ENCODE peak calls at places on chromosome 6, in nine cellular contexts. X is effector memory CD4-positive, alpha-beta T cell; A is cardiac muscle cell; Q is Right ventricle myocardium inferior; H is spleen; N is AML-193; C is central memory CD4-positive, alpha-beta T cell; V is AG09309; O is coronary artery. Z is an unnamed sample.

GRCh38 chr6:93849857-93850256 is 430.5 kb upstream of the EPHA7 start:
- DNase-seq in H (no peak), A (no peak), C (no peak), N (no peak), V (no peak), X (no peak), O (no peak), Q (no peak), Z (no peak)

GRCh38 chr6:44339301-44339700 is 3.1 kb upstream of the SPATS1 start:
- DNase-seq in Q (no peak), A (no peak), C (no peak), O (no peak), N (no peak), V (no peak), H (no peak), X (no peak), Z (no peak)

GRCh38 chr6:158805698-158806373 is 13.3 kb downstream of the EZR start:
- DNase-seq in Q (no peak), V (no peak), A (no peak), O (no peak), C (no peak), H (no peak), X (no peak), N (no peak), Z (no peak)

GRCh38 chr6:135181333-135182119 is 418 bp downstream of the MYB start:
- DNase-seq in A (no peak), H (peak; percentile 80), V (no peak), X (no peak), O (no peak), Q (peak; percentile 57), N (no peak), C (peak; percentile 5), Z (no peak)

GRCh38 chr6:100433726-100434435 is 30.8 kb downstream of the SIM1 start:
- DNase-seq in A (no peak), X (no peak), O (no peak), C (no peak), N (no peak), Q (no peak), V (no peak), H (no peak), Z (no peak)

GRCh38 chr6:152293404-152293803 is 343.8 kb downstream of the SYNE1 start:
- DNase-seq in N (no peak), X (no peak), V (no peak), H (no peak), O (no peak), C (no peak), A (no peak), Q (no peak), Z (no peak)

GRCh38 chr6:6319947-6320811 is at the start of gene F13A1:
- DNase-seq in V (no peak), Q (peak; percentile 74), O (no peak), H (peak; percentile 83), A (no peak), N (peak; percentile 83), C (no peak), X (no peak), Z (no peak)

GRCh38 chr6:121848523-121849255 is 413.2 kb downstream of the GJA1 start:
- DNase-seq in Q (no peak), V (no peak), C (no peak), H (no peak), O (no peak), A (no peak), X (no peak), N (peak; percentile 20), Z (no peak)

GRCh38 chr6:27238010-27238983 is 9.2 kb upstream of the PRSS16 start:
- DNase-seq in X (no peak), Q (no peak), O (no peak), A (no peak), C (no peak), V (no peak), H (no peak), N (no peak), Z (no peak)

GRCh38 chr6:125636671-125637070 is 112.8 kb upstream of the HEY2 start:
- DNase-seq in X (no peak), H (no peak), N (no peak), V (no peak), Q (no peak), A (no peak), C (no peak), O (no peak), Z (no peak)

GRCh38 chr6:152160346-152160745 is 352.9 kb downstream of the ESR1 start:
- DNase-seq in V (no peak), Q (no peak), H (no peak), N (no peak), C (no peak), X (no peak), A (no peak), O (no peak), Z (no peak)

GRCh38 chr6:137416376-137417109 is 77.7 kb downstream of the OLIG3 start:
- DNase-seq in V (peak; percentile 62), X (no peak), N (no peak), A (peak; percentile 46), O (no peak), Q (no peak), C (no peak), H (no peak), Z (no peak)

GRCh38 chr6:20789162-20789561 is 254.9 kb downstream of the CDKAL1 start:
- DNase-seq in X (no peak), N (no peak), A (no peak), Q (no peak), O (no peak), V (no peak), H (no peak), C (no peak), Z (no peak)

GRCh38 chr6:96926425-96926824 is 1.9 kb downstream of the KLHL32 start:
- DNase-seq in X (no peak), V (no peak), H (no peak), Q (no peak), N (no peak), O (no peak), A (no peak), C (no peak), Z (no peak)

GRCh38 chr6:22102671-22103070 is 194.2 kb downstream of the PRL start:
- DNase-seq in H (no peak), X (no peak), C (no peak), V (no peak), Q (no peak), A (no peak), O (no peak), N (no peak), Z (no peak)

GRCh38 chr6:87789198-87789899 is 87.3 kb upstream of the AKIRIN2 start:
- DNase-seq in Q (no peak), O (no peak), V (peak; percentile 33), X (no peak), A (no peak), N (peak; percentile 93), C (no peak), H (no peak), Z (no peak)

GRCh38 chr6:99241905-99242534 is 107.5 kb downstream of the FAXC start:
- DNase-seq in H (no peak), O (no peak), A (peak; percentile 26), V (no peak), Q (no peak), C (no peak), N (peak; percentile 49), X (no peak), Z (no peak)

GRCh38 chr6:138800377-138801150 is 4.7 kb downstream of the ECT2L start:
- DNase-seq in C (no peak), Q (no peak), O (no peak), H (no peak), V (no peak), N (peak; percentile 10), A (no peak), X (no peak), Z (no peak)